ENCODE peak calls at places on chromosomes 6 and 20, in seven cellular contexts. O is astrocyte of the spinal cord, L is neural crest cell, X is bronchial epithelial cell, Q is GM06990, W is WTC11, U is SK-N-SH. F is an unnamed sample.
A peak's percentile ranks its signal among the peaks of the same experiment; 100 is the strongest.

GRCh38 chr6:7228662-7229375 is 84.2 kb downstream of the SSR1 start:
- DNase-seq in O (no peak), Q (no peak), W (no peak), U (no peak), L (no peak), X (no peak), F (no peak)

GRCh38 chr20:3679749-3680700 is 1.8 kb downstream of the ADAM33 start:
- DNase-seq in W (peak; percentile 42), L (no peak), X (no peak), O (peak; percentile 78), U (peak; percentile 59), Q (no peak), F (no peak)

GRCh38 chr6:78487401-78487800 is 379.9 kb upstream of the IRAK1BP1 start:
- DNase-seq in W (no peak), U (no peak), O (no peak), Q (no peak), L (no peak), X (peak; percentile 55), F (no peak)

GRCh38 chr6:96522469-96523009 is 933 bp downstream of the UFL1 start:
- DNase-seq in X (peak; percentile 15), W (no peak), Q (peak; percentile 16), U (peak; percentile 7), L (no peak), O (peak; percentile 28), F (no peak)

GRCh38 chr6:144151010-144151727 is 852 bp downstream of the STX11 start:
- DNase-seq in L (no peak), Q (peak; percentile 76), O (peak; percentile 14), W (no peak), U (no peak), X (peak; percentile 64), F (peak; percentile 63)

GRCh38 chr6:169868458-169868857 is 117.0 kb downstream of the ERMARD start:
- DNase-seq in W (no peak), U (no peak), O (no peak), L (no peak), Q (peak; percentile 29), X (no peak), F (peak; percentile 62)

GRCh38 chr6:170286246-170286933 is 4.5 kb downstream of the DLL1 start:
- DNase-seq in X (no peak), O (no peak), U (peak; percentile 70), Q (no peak), L (peak; percentile 63), W (no peak), F (no peak)

GRCh38 chr20:49889943-49890650 is 25.2 kb downstream of the SPATA2 start:
- DNase-seq in X (peak; percentile 8), U (no peak), L (no peak), Q (no peak), O (no peak), W (peak; percentile 82), F (no peak)

GRCh38 chr6:99186417-99186816 is 163.1 kb downstream of the FAXC start:
- DNase-seq in X (no peak), O (no peak), L (no peak), U (no peak), Q (no peak), W (no peak), F (no peak)

GRCh38 chr6:24064106-24064505 is 61.9 kb upstream of the NRSN1 start:
- DNase-seq in L (no peak), O (no peak), W (peak; percentile 20), U (peak; percentile 21), Q (no peak), X (no peak), F (no peak)

GRCh38 chr20:33790571-33790970 is 20.6 kb upstream of the CHMP4B start:
- DNase-seq in Q (no peak), O (no peak), L (no peak), W (no peak), X (no peak), U (no peak), F (no peak)

GRCh38 chr6:154932562-154933027 is 62.5 kb upstream of the TIAM2 start:
- DNase-seq in W (no peak), X (peak; percentile 61), O (peak; percentile 75), U (peak; percentile 38), Q (no peak), L (no peak), F (no peak)

GRCh38 chr6:81485395-81485794 is 267.1 kb downstream of the TENT5A start:
- DNase-seq in X (no peak), O (no peak), L (no peak), W (no peak), U (no peak), Q (no peak), F (no peak)

GRCh38 chr20:45998761-45999160 is 9.9 kb upstream of the MMP9 start:
- DNase-seq in X (no peak), U (no peak), Q (no peak), L (no peak), W (no peak), O (no peak), F (no peak)

GRCh38 chr20:21713470-21713869 is 8.0 kb downstream of the PAX1 start:
- DNase-seq in O (no peak), L (no peak), U (no peak), W (no peak), X (no peak), Q (no peak), F (no peak)

GRCh38 chr6:109455161-109455501 is 441 bp downstream of the MICAL1 start:
- DNase-seq in W (peak; percentile 51), O (no peak), X (no peak), U (no peak), Q (no peak), L (peak; percentile 46), F (peak; percentile 52)

GRCh38 chr6:84825461-84825860 is 61.1 kb upstream of the TBX18 start:
- DNase-seq in X (peak; percentile 89), O (peak; percentile 82), L (no peak), U (no peak), W (no peak), Q (no peak), F (no peak)

GRCh38 chr6:44696686-44697085 is 309.2 kb downstream of the CDC5L start:
- DNase-seq in O (no peak), X (no peak), Q (no peak), L (no peak), U (peak; percentile 59), W (no peak), F (no peak)

GRCh38 chr20:23227274-23227673 is 123.3 kb upstream of the NXT1 start:
- DNase-seq in U (no peak), W (no peak), X (no peak), O (no peak), L (no peak), Q (no peak), F (no peak)

GRCh38 chr6:2542101-2542857 is 208.4 kb downstream of the MYLK4 start:
- DNase-seq in W (no peak), Q (peak; percentile 3), L (no peak), X (peak; percentile 46), U (no peak), O (no peak), F (no peak)

GRCh38 chr6:34239893-34240292 is 3.2 kb downstream of the HMGA1 start:
- DNase-seq in X (no peak), O (no peak), Q (no peak), L (no peak), U (no peak), W (no peak), F (no peak)

DNA sequence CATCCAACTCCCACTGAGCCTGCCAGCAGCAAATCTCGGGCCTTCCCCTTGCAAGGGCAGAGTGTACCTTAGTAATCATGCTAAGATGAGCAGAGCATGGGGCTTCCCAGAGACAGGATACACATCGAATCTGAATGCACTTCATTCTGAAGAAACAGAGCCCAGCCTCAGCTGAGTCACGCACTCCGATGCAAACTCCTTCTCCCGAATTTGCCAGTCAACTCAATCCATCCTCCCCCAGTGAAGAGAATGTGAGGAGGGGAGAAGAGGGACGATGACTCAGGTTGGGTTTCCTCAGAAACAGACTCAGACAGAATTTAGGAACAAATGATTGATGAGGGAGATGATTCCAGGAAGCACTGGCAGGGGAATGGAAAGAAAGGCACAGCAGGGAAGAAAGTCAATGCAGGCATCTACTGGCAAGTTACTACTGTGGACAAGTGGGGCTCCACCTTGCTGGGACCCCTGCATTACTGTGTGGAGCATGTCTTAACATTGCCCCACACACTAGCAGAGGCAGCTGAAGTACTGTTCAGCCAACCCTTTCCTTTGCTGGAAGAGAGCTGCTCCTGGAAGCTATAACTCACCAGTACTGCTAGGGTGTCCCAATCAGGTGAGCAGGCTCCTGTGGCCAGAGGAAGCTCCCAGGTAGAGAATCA is 251.6 kb downstream of the ADGB start:
- DNase-seq in W (no peak), O (peak; percentile 70), X (peak; percentile 40), Q (no peak), L (no peak), U (no peak), F (no peak)
- TF ChIP-seq CTCF in W (no peak), O (no peak), X (no peak), Q (no peak), L (no peak), U (no peak), F (no peak)

GRCh38 chr20:35604444-35604750 is 11.2 kb upstream of the SPAG4 start:
- DNase-seq in Q (no peak), O (no peak), L (no peak), U (peak; percentile 45), W (peak; percentile 88), X (peak; percentile 29), F (no peak)
- TF ChIP-seq CTCF in Q (peak; percentile 59), O (peak; percentile 50), L (no peak), U (peak; percentile 45), W (peak; percentile 22), X (peak; percentile 56), F (peak; percentile 36)

GRCh38 chr6:13761361-13762036 is 49.9 kb upstream of the RANBP9 start:
- DNase-seq in Q (no peak), W (no peak), L (no peak), O (no peak), U (no peak), X (peak; percentile 85), F (no peak)

GRCh38 chr6:13760948-13761347 is 49.3 kb upstream of the RANBP9 start:
- DNase-seq in O (no peak), W (no peak), X (peak; percentile 82), Q (no peak), U (no peak), L (no peak), F (no peak)

GRCh38 chr6:13759025-13759424 is 47.4 kb upstream of the RANBP9 start:
- DNase-seq in L (no peak), W (no peak), U (no peak), O (no peak), X (no peak), Q (no peak), F (no peak)

GRCh38 chr6:13762648-13763441 is 51.2 kb upstream of the RANBP9 start:
- DNase-seq in W (no peak), U (no peak), L (no peak), X (peak; percentile 94), Q (no peak), O (peak; percentile 93), F (no peak)

DNA sequence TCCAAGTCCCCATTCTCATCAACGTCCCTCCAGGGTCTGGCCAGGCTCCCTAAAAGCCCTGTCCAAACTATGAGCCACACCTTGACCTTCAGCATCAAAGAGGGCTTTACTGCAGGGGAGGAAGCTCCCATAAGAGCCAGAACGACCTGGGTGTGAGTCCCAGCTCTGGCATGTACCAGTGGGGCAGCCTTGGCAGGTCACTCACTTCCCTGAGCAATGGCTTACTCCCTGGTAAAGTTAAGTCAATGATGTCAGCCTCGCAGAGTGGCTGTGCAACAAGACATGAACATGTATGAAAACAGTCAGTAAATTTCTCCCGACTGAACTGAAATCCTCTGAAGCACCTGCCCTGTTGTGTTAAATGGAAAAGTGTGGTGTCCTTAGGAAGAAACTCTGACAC is 48.7 kb upstream of the RANBP9 start:
- DNase-seq in W (no peak), X (peak; percentile 44), Q (no peak), U (no peak), O (no peak), L (no peak), F (no peak)
- TF ChIP-seq CTCF in W (no peak), X (no peak), Q (no peak), U (no peak), O (no peak), L (no peak), F (no peak)

GRCh38 chr6:157022022-157022740 is 245.0 kb downstream of the ARID1B start:
- DNase-seq in L (peak; percentile 69), W (peak; percentile 78), X (peak; percentile 85), O (peak; percentile 92), Q (peak; percentile 82), U (peak; percentile 97), F (peak; percentile 95)
- TF ChIP-seq CTCF in L (no peak), W (no peak), X (no peak), O (no peak), Q (no peak), U (no peak), F (no peak)